ENCODE peak calls at places on chromosomes 6 and 20, in four cellular contexts. F, T, Z and H are unnamed samples.

GRCh38 chr6:111276736-111277135 is 189.4 kb downstream of the SLC16A10 start:
- DNase-seq in Z (no peak), F (no peak), T (no peak), H (no peak)

GRCh38 chr20:17530716-17531536 is at the start of gene BFSP1:
- DNase-seq in F (peak), Z (peak), T (peak), H (peak)

GRCh38 chr6:110491644-110492317 is 15.4 kb upstream of the SLC22A16 start:
- DNase-seq in Z (no peak), T (no peak), F (no peak), H (no peak)

GRCh38 chr20:51446656-51447055 is 95.9 kb downstream of the NFATC2 start:
- DNase-seq in Z (no peak), F (no peak), T (no peak), H (no peak)

GRCh38 chr6:22221211-22221610 is 75.6 kb downstream of the PRL start:
- DNase-seq in T (no peak), F (no peak), Z (no peak), H (no peak)

GRCh38 chr6:54037277-54037779 is 73.9 kb upstream of the MLIP start:
- DNase-seq in T (no peak), Z (no peak), F (no peak), H (no peak)

GRCh38 chr6:105326216-105326615 is 76.7 kb downstream of the PREP start:
- DNase-seq in Z (peak), F (no peak), T (no peak), H (no peak)

GRCh38 chr6:6243846-6244245 is 76.6 kb downstream of the F13A1 start:
- DNase-seq in F (no peak), Z (no peak), T (no peak), H (no peak)

GRCh38 chr6:6919173-6919572 is 188.6 kb upstream of the RREB1 start:
- DNase-seq in Z (no peak), T (no peak), F (no peak), H (no peak)

GRCh38 chr6:106512048-106512957 is 117.0 kb downstream of the RTN4IP1 start:
- DNase-seq in F (peak), Z (peak), T (peak), H (peak)

GRCh38 chr20:25695532-25696383 is 895 bp downstream of the ZNF337 start:
- DNase-seq in F (no peak), T (no peak), Z (no peak), H (no peak)

GRCh38 chr6:26057899-26058298 is 29.3 kb upstream of the HFE start:
- DNase-seq in T (no peak), Z (no peak), F (no peak), H (no peak)

GRCh38 chr20:34075647-34076046 is 36.4 kb downstream of the EIF2S2 start:
- DNase-seq in Z (no peak), F (no peak), T (no peak), H (no peak)

GRCh38 chr6:52415333-52415732 is 4.8 kb upstream of the EFHC1 start:
- DNase-seq in F (no peak), T (no peak), Z (no peak), H (no peak)

GRCh38 chr20:53294804-53295203 is 298.8 kb downstream of the ZNF217 start:
- DNase-seq in F (no peak), T (no peak), Z (no peak), H (no peak)

GRCh38 chr20:16111132-16111852 is 462.0 kb downstream of the KIF16B start:
- DNase-seq in T (no peak), F (no peak), Z (no peak), H (no peak)

GRCh38 chr6:82875573-82876185 is 190.0 kb downstream of the UBE3D start:
- DNase-seq in T (no peak), F (no peak), Z (no peak), H (no peak)

GRCh38 chr6:56595490-56596122 is 47.1 kb downstream of the DST start:
- DNase-seq in Z (no peak), F (peak), T (no peak), H (no peak)

GRCh38 chr6:155171747-155172191 is 92.0 kb upstream of the CLDN20 start:
- DNase-seq in T (no peak), Z (no peak), F (no peak), H (no peak)

GRCh38 chr20:17558154-17558940 is 11.5 kb upstream of the DSTN start:
- DNase-seq in T (peak), F (no peak), Z (no peak), H (no peak)

GRCh38 chr20:4470375-4470774 is 251.3 kb upstream of the PRND start:
- DNase-seq in F (no peak), T (no peak), Z (no peak), H (no peak)

GRCh38 chr6:2870046-2870636 is 28.5 kb upstream of the SERPINB1 start:
- DNase-seq in Z (no peak), F (no peak), T (no peak), H (no peak)

GRCh38 chr6:108874470-108875160 is 26.4 kb downstream of the ARMC2 start:
- DNase-seq in T (no peak), Z (no peak), F (no peak), H (no peak)

GRCh38 chr20:23305098-23305497 is 45.5 kb upstream of the NXT1 start:
- DNase-seq in T (no peak), Z (no peak), F (no peak), H (no peak)

GRCh38 chr6:143556529-143556928 is 45.0 kb upstream of the FUCA2 start:
- DNase-seq in F (no peak), T (no peak), Z (no peak), H (no peak)

GRCh38 chr6:41200296-41200900 is 551 bp downstream of the TREML2 start:
- DNase-seq in Z (no peak), T (peak), F (no peak), H (peak)

GRCh38 chr20:56637576-56637975 is 8.5 kb downstream of the TFAP2C start:
- DNase-seq in Z (no peak), T (no peak), F (no peak), H (no peak)

GRCh38 chr20:45300961-45301360 is 5.7 kb upstream of the RBPJL start:
- DNase-seq in Z (no peak), T (no peak), F (peak), H (no peak)

GRCh38 chr6:41577865-41578713 is 31.9 kb downstream of the FOXP4 start:
- DNase-seq in T (no peak), F (peak), Z (peak), H (no peak)

GRCh38 chr20:36396847-36397246 is 90.7 kb downstream of the DLGAP4 start:
- DNase-seq in Z (no peak), T (no peak), F (no peak), H (no peak)

GRCh38 chr6:7672066-7673062 is 53.5 kb upstream of the BMP6 start:
- DNase-seq in F (no peak), T (no peak), Z (no peak), H (no peak)

GRCh38 chr6:85185977-85186376 is 263.9 kb upstream of the NT5E start:
- DNase-seq in F (no peak), Z (no peak), T (no peak), H (no peak)

GRCh38 chr6:105869835-105870506 is 216.2 kb upstream of the PRDM1 start:
- DNase-seq in T (no peak), Z (no peak), F (no peak), H (no peak)

DNA sequence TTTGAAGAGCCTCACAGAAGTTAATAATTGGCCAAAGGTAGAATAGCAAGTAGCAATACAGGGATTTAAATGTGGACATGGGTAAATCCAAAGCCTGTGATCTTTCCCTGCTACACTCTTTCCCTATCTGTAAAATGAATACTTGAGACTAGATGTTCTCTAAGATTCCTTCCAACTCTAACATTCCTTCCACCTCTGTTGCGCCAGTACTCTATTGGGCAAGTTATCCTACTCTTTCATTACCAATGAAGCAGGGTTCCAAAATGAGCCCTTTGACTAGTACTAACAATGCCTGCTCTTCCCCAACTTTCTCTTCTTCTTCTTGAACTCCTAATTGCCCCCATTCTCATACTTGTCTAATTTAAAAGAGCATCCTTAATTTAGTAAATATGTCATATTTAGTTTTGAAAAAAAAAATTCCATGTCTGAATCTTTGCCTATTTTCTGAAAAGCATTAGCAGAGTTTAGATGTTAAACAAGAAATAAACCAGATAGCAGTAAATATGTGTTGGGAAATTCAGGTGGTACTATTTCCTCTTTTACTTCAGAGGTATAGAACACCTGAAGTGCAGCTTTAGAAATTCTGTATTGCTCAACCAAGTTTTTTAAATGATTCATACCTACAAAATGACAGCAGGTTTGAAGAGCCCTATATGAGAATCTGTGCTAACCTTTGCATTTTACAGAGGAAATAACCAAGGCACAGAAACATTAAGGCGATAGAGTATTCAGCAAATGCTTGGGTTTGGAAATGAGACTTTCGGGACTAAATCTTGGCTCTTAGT is 35.0 kb upstream of the RSPO3 start:
- DNase-seq in T (no peak), F (no peak), Z (no peak), H (no peak)
- TF ChIP-seq CTCF in T (no peak), F (no peak), Z (no peak), H (no peak)

DNA sequence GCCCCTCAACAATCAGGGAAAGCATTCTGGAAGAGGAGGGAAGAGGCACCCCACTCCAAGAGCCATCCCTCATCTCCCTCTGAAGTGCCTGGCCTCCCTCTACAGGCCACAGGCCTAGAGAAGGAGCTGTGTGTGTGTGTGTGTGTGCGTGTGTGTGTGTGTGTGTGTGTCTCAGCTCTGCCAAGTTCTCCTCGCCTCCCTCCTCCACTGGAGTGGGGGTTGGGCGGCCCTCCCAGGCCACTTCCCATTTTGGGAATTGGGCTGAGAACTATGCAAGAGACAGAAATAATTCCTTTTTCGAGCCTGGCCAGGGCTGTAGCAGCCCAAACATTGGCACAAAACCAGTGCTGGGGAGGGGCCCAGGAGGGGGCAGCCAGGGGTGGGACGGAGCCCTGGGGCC is 35.7 kb downstream of the KCNB1 start:
- DNase-seq in T (peak), Z (peak), F (peak), H (peak)
- TF ChIP-seq CTCF in T (peak), Z (no peak), F (no peak), H (no peak)

DNA sequence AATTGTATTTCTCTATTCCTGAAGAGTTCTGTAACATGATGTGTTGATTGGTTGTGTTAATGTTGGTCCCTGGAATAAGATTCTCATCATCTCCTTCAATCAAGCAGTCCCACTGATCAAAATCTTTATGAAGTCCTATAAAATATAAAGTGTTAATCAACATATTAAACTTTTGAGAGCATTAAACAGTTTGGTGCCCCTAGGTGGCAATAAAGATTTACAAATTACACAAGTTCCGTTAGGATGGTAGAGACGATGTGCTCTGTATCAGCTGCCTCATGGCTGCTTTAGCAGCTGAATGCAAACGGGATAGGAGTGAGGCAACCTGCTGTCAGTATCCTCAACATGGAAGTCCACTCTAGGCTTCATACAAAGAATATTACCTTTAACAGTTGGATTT is 16.9 kb downstream of the TDRD6 start:
- DNase-seq in T (no peak), Z (no peak), F (no peak), H (no peak)
- TF ChIP-seq CTCF in T (peak), Z (peak), F (no peak), H (peak)

GRCh38 chr6:116279232-116280160 is at the start of gene TSPYL1:
- DNase-seq in F (peak), Z (peak), T (peak), H (peak)
- TF ChIP-seq CTCF in F (no peak), Z (no peak), T (no peak), H (no peak)

GRCh38 chr20:32474009-32474716 is 111.0 kb downstream of the NOL4L start:
- DNase-seq in T (no peak), F (no peak), Z (no peak), H (no peak)

GRCh38 chr20:32476684-32477593 is 108.2 kb downstream of the NOL4L start:
- DNase-seq in T (no peak), Z (no peak), F (no peak), H (peak)

GRCh38 chr20:32474717-32474966 is 110.5 kb downstream of the NOL4L start:
- DNase-seq in Z (no peak), F (no peak), T (no peak), H (no peak)

GRCh38 chr20:32473231-32474008 is 111.7 kb downstream of the NOL4L start:
- DNase-seq in F (no peak), Z (peak), T (no peak), H (no peak)

GRCh38 chr20:32474967-32475819 is 109.9 kb downstream of the NOL4L start:
- DNase-seq in T (peak), F (peak), Z (peak), H (peak)
- TF ChIP-seq CTCF in T (no peak), F (no peak), Z (no peak), H (no peak)

DNA sequence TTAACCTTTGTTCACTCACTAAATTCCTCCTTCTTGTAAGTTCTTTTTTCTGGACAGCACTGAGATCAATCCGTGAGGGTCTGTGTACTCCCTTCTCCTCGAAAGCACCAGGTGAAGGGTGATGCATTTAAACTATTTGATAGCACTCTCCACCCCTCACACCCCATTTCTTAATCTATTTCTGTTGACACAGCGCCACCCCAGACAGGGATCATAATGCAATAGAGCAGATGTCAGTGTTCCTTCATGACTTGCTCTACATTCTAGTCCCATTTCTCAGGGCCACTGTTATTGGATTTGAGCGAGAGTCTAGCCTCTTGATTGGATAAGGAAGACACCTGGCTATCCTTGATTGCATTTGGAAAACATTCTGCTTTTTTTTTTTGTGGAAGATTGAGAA is 46.3 kb downstream of the PPP1R14C start:
- DNase-seq in F (no peak), T (no peak), Z (no peak), H (no peak)
- TF ChIP-seq CTCF in F (no peak), T (no peak), Z (no peak), H (no peak)

GRCh38 chr20:278607-279571 is 11.7 kb downstream of the C20orf96 start:
- DNase-seq in F (no peak), Z (peak), T (no peak), H (no peak)
- TF ChIP-seq CTCF in F (no peak), Z (peak), T (no peak), H (peak)

GRCh38 chr20:59742351-59743095 is 138.2 kb downstream of the PHACTR3 start:
- DNase-seq in F (no peak), Z (no peak), T (no peak), H (no peak)

GRCh38 chr20:59744756-59745155 is 140.4 kb downstream of the PHACTR3 start:
- DNase-seq in Z (no peak), T (no peak), F (no peak), H (no peak)

GRCh38 chr20:59743308-59743707 is 139.0 kb downstream of the PHACTR3 start:
- DNase-seq in Z (no peak), F (no peak), T (no peak), H (no peak)

GRCh38 chr20:59745201-59745600 is 140.9 kb downstream of the PHACTR3 start:
- DNase-seq in Z (no peak), T (no peak), F (no peak), H (no peak)

DNA sequence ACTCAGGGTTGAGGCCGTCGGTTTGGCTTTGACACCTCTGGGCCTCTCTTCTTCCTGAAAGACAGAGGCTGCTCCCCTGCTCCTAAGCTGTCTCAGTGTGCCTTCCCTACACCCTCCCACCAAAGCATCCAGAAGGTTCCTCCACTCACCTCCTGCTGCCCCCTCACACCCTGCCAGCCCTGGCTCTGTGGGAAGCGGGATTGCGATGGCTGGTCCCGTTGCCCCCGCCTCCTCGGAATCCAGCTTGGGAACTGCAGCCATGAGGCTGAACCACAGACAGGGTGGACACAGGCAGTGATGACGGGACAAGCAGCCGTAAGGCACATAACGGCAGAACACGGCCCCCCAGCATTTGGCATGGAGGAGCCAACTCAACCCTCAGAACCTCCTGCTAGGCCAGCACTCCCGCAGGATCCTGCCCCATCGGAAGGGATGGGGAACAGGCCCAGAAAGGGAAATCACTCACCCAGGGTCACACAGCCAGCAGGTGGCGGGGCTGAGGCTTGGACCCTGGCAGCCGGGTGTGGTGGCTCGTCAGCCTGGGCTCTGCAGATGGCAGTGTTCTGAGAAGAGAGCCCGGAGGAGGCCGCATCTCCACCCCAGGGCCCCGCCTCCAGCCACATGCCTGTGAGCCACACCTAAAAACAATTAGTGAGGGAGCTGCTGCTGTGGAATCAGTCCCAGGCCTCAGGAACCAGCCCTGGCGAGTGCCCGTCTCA is 139.6 kb downstream of the PHACTR3 start:
- DNase-seq in Z (no peak), T (no peak), F (no peak), H (no peak)
- TF ChIP-seq CTCF in Z (no peak), T (no peak), F (no peak), H (no peak)

DNA sequence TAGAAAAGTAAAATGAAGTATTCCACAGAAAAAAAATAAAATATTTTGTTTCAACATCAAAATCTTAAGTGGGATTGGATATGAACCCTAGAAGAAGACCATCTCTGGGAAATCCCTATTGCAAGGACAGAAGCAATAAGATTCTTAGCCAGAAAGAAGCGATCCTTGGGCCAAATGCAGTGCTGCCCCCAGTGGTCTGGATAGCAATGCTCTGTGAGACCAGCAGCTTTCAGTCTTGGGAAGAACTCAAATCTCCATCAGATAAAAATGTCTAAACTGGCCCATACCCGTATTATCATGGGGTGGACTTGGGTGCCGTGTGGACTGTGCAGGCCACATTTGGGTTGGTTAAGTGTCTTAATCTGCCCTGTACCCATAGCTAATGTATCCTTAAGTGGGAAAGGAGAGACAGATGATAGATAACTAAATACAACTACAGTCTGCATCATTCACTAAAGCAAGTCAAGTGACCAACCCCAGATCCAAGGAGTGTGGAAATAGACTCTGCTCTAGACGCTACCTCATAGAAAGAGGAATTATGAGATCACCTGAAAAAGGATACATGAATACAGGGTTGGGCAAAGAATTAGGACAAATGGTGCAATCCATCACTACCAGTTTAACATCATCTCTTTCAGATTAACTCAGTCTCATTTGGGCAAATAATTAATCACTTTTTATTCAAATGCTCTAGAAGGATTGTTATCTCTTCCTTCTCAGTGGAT is 38.9 kb upstream of the SNAP25 start:
- DNase-seq in Z (no peak), F (peak), T (no peak), H (no peak)
- TF ChIP-seq CTCF in Z (no peak), F (peak), T (no peak), H (no peak)

GRCh38 chr20:62123450-62124118 is 1.3 kb downstream of the LSM14B start:
- DNase-seq in Z (no peak), F (no peak), T (no peak), H (no peak)
- TF ChIP-seq CTCF in Z (no peak), F (no peak), T (no peak), H (no peak)